ENCODE peak calls at places on chromosomes 4 and X, in seven cellular contexts. One of them, this sample, is unnamed.
A peak's percentile ranks its signal among the peaks of the same experiment; 100 is the strongest.

GRCh38 chr4:183541081-183542045 is 36.5 kb downstream of the ING2 start:
- DNase-seq in stimulated activated CD4-positive, alpha-beta T cell treated with anti-CD3 and anti-CD28 coated beads, Interleukin-12 subunit alpha, Interleukin-12 subunit beta, amount 100 ng/mL, for 48 hours: no peak
- DNase-seq in heart right ventricle: no peak
- DNase-seq in kidney: no peak
- DNase-seq in HepG2: no peak
- DNase-seq in H7: peak; percentile 52
- DNase-seq in GM13977: no peak
- DNase-seq in this sample: no peak

GRCh38 chr4:169484485-169484884 is 127.9 kb downstream of the NEK1 start:
- DNase-seq in stimulated activated CD4-positive, alpha-beta T cell treated with anti-CD3 and anti-CD28 coated beads, Interleukin-12 subunit alpha, Interleukin-12 subunit beta, amount 100 ng/mL, for 48 hours: no peak
- DNase-seq in heart right ventricle: no peak
- DNase-seq in kidney: no peak
- DNase-seq in HepG2: no peak
- DNase-seq in H7: no peak
- DNase-seq in GM13977: no peak
- DNase-seq in this sample: no peak

GRCh38 chrX:74251006-74251930 is 52.7 kb upstream of the ZCCHC13 start:
- DNase-seq in stimulated activated CD4-positive, alpha-beta T cell treated with anti-CD3 and anti-CD28 coated beads, Interleukin-12 subunit alpha, Interleukin-12 subunit beta, amount 100 ng/mL, for 48 hours: no peak
- DNase-seq in heart right ventricle: no peak
- DNase-seq in kidney: no peak
- DNase-seq in HepG2: peak; percentile 80
- DNase-seq in H7: no peak
- DNase-seq in GM13977: no peak
- DNase-seq in this sample: peak; percentile 38

GRCh38 chr4:79445371-79445781 is 37.3 kb upstream of the GK2 start:
- DNase-seq in stimulated activated CD4-positive, alpha-beta T cell treated with anti-CD3 and anti-CD28 coated beads, Interleukin-12 subunit alpha, Interleukin-12 subunit beta, amount 100 ng/mL, for 48 hours: no peak
- DNase-seq in heart right ventricle: no peak
- DNase-seq in kidney: no peak
- DNase-seq in HepG2: no peak
- DNase-seq in H7: no peak
- DNase-seq in GM13977: no peak
- DNase-seq in this sample: no peak

GRCh38 chr4:4788573-4788972 is 70.9 kb upstream of the MSX1 start:
- DNase-seq in stimulated activated CD4-positive, alpha-beta T cell treated with anti-CD3 and anti-CD28 coated beads, Interleukin-12 subunit alpha, Interleukin-12 subunit beta, amount 100 ng/mL, for 48 hours: no peak
- DNase-seq in heart right ventricle: no peak
- DNase-seq in kidney: no peak
- DNase-seq in HepG2: no peak
- DNase-seq in H7: no peak
- DNase-seq in GM13977: no peak
- DNase-seq in this sample: no peak

GRCh38 chrX:74492720-74493201 is 71.5 kb downstream of the SLC16A2 start:
- DNase-seq in stimulated activated CD4-positive, alpha-beta T cell treated with anti-CD3 and anti-CD28 coated beads, Interleukin-12 subunit alpha, Interleukin-12 subunit beta, amount 100 ng/mL, for 48 hours: no peak
- DNase-seq in heart right ventricle: no peak
- DNase-seq in kidney: no peak
- DNase-seq in HepG2: no peak
- DNase-seq in H7: no peak
- DNase-seq in GM13977: no peak
- DNase-seq in this sample: no peak

GRCh38 chrX:53682885-53683555 is 3.5 kb downstream of the HUWE1 start:
- DNase-seq in stimulated activated CD4-positive, alpha-beta T cell treated with anti-CD3 and anti-CD28 coated beads, Interleukin-12 subunit alpha, Interleukin-12 subunit beta, amount 100 ng/mL, for 48 hours: peak; percentile 32
- DNase-seq in heart right ventricle: no peak
- DNase-seq in kidney: no peak
- DNase-seq in HepG2: peak; percentile 43
- DNase-seq in H7: peak; percentile 41
- DNase-seq in GM13977: no peak
- DNase-seq in this sample: peak; percentile 43

GRCh38 chr4:101171747-101172146 is 175.6 kb downstream of the PPP3CA start:
- DNase-seq in stimulated activated CD4-positive, alpha-beta T cell treated with anti-CD3 and anti-CD28 coated beads, Interleukin-12 subunit alpha, Interleukin-12 subunit beta, amount 100 ng/mL, for 48 hours: no peak
- DNase-seq in heart right ventricle: no peak
- DNase-seq in kidney: no peak
- DNase-seq in HepG2: no peak
- DNase-seq in H7: no peak
- DNase-seq in GM13977: no peak
- DNase-seq in this sample: peak; percentile 80

GRCh38 chr4:110754726-110755125 is 131.8 kb upstream of the PITX2 start:
- DNase-seq in stimulated activated CD4-positive, alpha-beta T cell treated with anti-CD3 and anti-CD28 coated beads, Interleukin-12 subunit alpha, Interleukin-12 subunit beta, amount 100 ng/mL, for 48 hours: no peak
- DNase-seq in heart right ventricle: no peak
- DNase-seq in kidney: no peak
- DNase-seq in HepG2: no peak
- DNase-seq in H7: no peak
- DNase-seq in GM13977: no peak
- DNase-seq in this sample: no peak

GRCh38 chr4:24594887-24595286 is 10.5 kb upstream of the DHX15 start:
- DNase-seq in stimulated activated CD4-positive, alpha-beta T cell treated with anti-CD3 and anti-CD28 coated beads, Interleukin-12 subunit alpha, Interleukin-12 subunit beta, amount 100 ng/mL, for 48 hours: no peak
- DNase-seq in heart right ventricle: no peak
- DNase-seq in kidney: no peak
- DNase-seq in HepG2: peak; percentile 90
- DNase-seq in H7: no peak
- DNase-seq in GM13977: no peak
- DNase-seq in this sample: peak; percentile 93

GRCh38 chr4:3488791-3489190 is 25.7 kb downstream of the DOK7 start:
- DNase-seq in stimulated activated CD4-positive, alpha-beta T cell treated with anti-CD3 and anti-CD28 coated beads, Interleukin-12 subunit alpha, Interleukin-12 subunit beta, amount 100 ng/mL, for 48 hours: no peak
- DNase-seq in heart right ventricle: no peak
- DNase-seq in kidney: no peak
- DNase-seq in HepG2: no peak
- DNase-seq in H7: no peak
- DNase-seq in GM13977: no peak
- DNase-seq in this sample: no peak

GRCh38 chr4:13171292-13172057 is 312.7 kb downstream of the RAB28 start:
- DNase-seq in stimulated activated CD4-positive, alpha-beta T cell treated with anti-CD3 and anti-CD28 coated beads, Interleukin-12 subunit alpha, Interleukin-12 subunit beta, amount 100 ng/mL, for 48 hours: no peak
- DNase-seq in heart right ventricle: no peak
- DNase-seq in kidney: no peak
- DNase-seq in HepG2: no peak
- DNase-seq in H7: no peak
- DNase-seq in GM13977: no peak
- DNase-seq in this sample: no peak

GRCh38 chr4:94452476-94453300 is 946 bp downstream of the PDLIM5 start:
- DNase-seq in stimulated activated CD4-positive, alpha-beta T cell treated with anti-CD3 and anti-CD28 coated beads, Interleukin-12 subunit alpha, Interleukin-12 subunit beta, amount 100 ng/mL, for 48 hours: no peak
- DNase-seq in heart right ventricle: peak; percentile 85
- DNase-seq in kidney: peak; percentile 96
- DNase-seq in HepG2: peak; percentile 81
- DNase-seq in H7: peak; percentile 58
- DNase-seq in GM13977: peak; percentile 23
- DNase-seq in this sample: peak; percentile 78

GRCh38 chr4:8920969-8921368 is 49.3 kb upstream of the HMX1 start:
- DNase-seq in stimulated activated CD4-positive, alpha-beta T cell treated with anti-CD3 and anti-CD28 coated beads, Interleukin-12 subunit alpha, Interleukin-12 subunit beta, amount 100 ng/mL, for 48 hours: no peak
- DNase-seq in heart right ventricle: no peak
- DNase-seq in kidney: peak; percentile 50
- DNase-seq in HepG2: no peak
- DNase-seq in H7: no peak
- DNase-seq in GM13977: no peak
- DNase-seq in this sample: no peak